ENCODE peak calls at places on chromosomes 6 and 20, in four cellular contexts. O is cardiac muscle cell, L is pancreas, D is A549. M is an unnamed sample.

GRCh38 chr20:5608448-5609161 is 141.6 kb upstream of the SHLD1 start:
- DNase-seq in O (peak; percentile 53), L (no peak), D (no peak), M (no peak)

GRCh38 chr20:54643761-54644160 is 168.4 kb downstream of the DOK5 start:
- DNase-seq in L (no peak), D (no peak), O (peak; percentile 89), M (no peak)

GRCh38 chr20:41340327-41341055 is at the start of gene LPIN3:
- DNase-seq in O (peak; percentile 93), D (peak; percentile 79), L (peak; percentile 97), M (peak; percentile 90)

GRCh38 chr20:47984437-47984836 is 199.2 kb upstream of the SULF2 start:
- DNase-seq in D (no peak), L (no peak), O (no peak), M (no peak)

GRCh38 chr6:165663736-165664552 is 903 bp upstream of the PDE10A start:
- DNase-seq in O (no peak), D (no peak), L (no peak), M (peak; percentile 47)

GRCh38 chr6:68572525-68572924 is 62.6 kb upstream of the ADGRB3 start:
- DNase-seq in L (no peak), D (no peak), O (peak; percentile 16), M (no peak)

GRCh38 chr6:27565839-27566779 is 93.2 kb upstream of the ZNF184 start:
- DNase-seq in O (no peak), D (no peak), L (no peak), M (no peak)

GRCh38 chr6:120055071-120055470 is 705.5 kb upstream of the MAN1A1 start:
- DNase-seq in D (no peak), L (no peak), O (no peak), M (no peak)

GRCh38 chr20:35200255-35200654 is 26.2 kb upstream of the MMP24 start:
- DNase-seq in D (no peak), L (no peak), O (peak; percentile 67), M (no peak)

GRCh38 chr6:14743465-14744211 is 502.2 kb upstream of the JARID2 start:
- DNase-seq in L (no peak), D (peak; percentile 68), O (peak; percentile 90), M (no peak)

GRCh38 chr6:3746119-3746691 is 5.3 kb downstream of the PXDC1 start:
- DNase-seq in L (peak; percentile 49), O (no peak), D (no peak), M (no peak)

GRCh38 chr20:15528386-15529111 is 1044.7 kb downstream of the KIF16B start:
- DNase-seq in O (no peak), L (no peak), D (no peak), M (no peak)

GRCh38 chr6:170075659-170076223 is 215.1 kb downstream of the DLL1 start:
- DNase-seq in D (no peak), L (no peak), O (no peak), M (no peak)

GRCh38 chr6:33317418-33317667 is 201 bp downstream of the ZBTB22 start:
- DNase-seq in O (no peak), D (no peak), L (peak; percentile 84), M (peak; percentile 58)

GRCh38 chr20:31605902-31606677 is 1.0 kb downstream of the ID1 start:
- DNase-seq in O (peak; percentile 39), D (no peak), L (peak; percentile 64), M (no peak)

GRCh38 chr20:56433880-56434255 is 21.8 kb downstream of the CASS4 start:
- DNase-seq in L (no peak), O (peak; percentile 88), D (no peak), M (no peak)

GRCh38 chr6:47195251-47195650 is 114.5 kb downstream of the TNFRSF21 start:
- DNase-seq in D (no peak), O (peak; percentile 91), L (no peak), M (peak; percentile 54)

GRCh38 chr20:10469599-10469998 is 34.5 kb downstream of the SLX4IP start:
- DNase-seq in L (no peak), D (peak; percentile 76), O (peak; percentile 93), M (peak; percentile 61)

GRCh38 chr20:33162753-33163152 is 5.2 kb upstream of the BPIFA2 start:
- DNase-seq in O (no peak), L (no peak), D (no peak), M (no peak)

GRCh38 chr20:39822667-39823066 is 860.5 kb downstream of the DHX35 start:
- DNase-seq in D (no peak), L (no peak), O (peak; percentile 47), M (no peak)

GRCh38 chr6:89611666-89612065 is 26.9 kb downstream of the LYRM2 start:
- DNase-seq in O (peak; percentile 20), D (no peak), L (no peak), M (no peak)

GRCh38 chr6:134447883-134448387 is 130.0 kb upstream of the SGK1 start:
- DNase-seq in L (no peak), O (peak; percentile 67), D (no peak), M (no peak)

GRCh38 chr6:30556964-30557682 is at the start of gene PRR3:
- DNase-seq in L (peak; percentile 87), O (peak; percentile 84), D (peak; percentile 67), M (peak; percentile 83)

GRCh38 chr20:17522528-17522927 is 8.7 kb downstream of the BFSP1 start:
- DNase-seq in O (no peak), D (no peak), L (no peak), M (no peak)
- TF ChIP-seq CTCF in O (no peak), D (no peak), L (no peak), M (no peak)

DNA sequence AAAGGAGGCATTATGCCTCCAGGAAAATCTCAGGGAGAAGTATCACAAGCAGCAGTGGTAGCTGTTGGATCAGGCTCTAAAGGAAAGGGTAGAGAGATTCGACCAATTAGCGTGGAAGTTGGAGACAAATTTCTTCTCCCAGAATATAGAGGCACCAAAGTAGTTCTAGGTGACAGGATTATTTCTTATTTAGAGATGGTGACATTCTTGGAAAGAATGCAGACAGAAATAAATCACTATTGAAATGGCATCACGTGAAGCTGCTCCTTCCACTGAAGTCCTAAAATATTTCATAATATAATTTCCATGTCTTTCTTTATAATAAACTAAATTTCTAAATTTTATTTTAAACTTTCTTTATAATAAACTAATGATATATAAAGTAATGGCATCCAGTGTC is 117.5 kb downstream of the TCP11 start:
- DNase-seq in O (no peak), L (no peak), D (no peak), M (no peak)
- H3K27ac ChIP-seq in O (no peak overlapping the region), L (no peak overlapping the region), D (no peak overlapping the region), M (peak overlapping the region; percentile 99)

GRCh38 chr6:118551063-118551672 is 3.1 kb downstream of the PLN start:
- DNase-seq in D (peak; percentile 17), O (peak; percentile 81), L (no peak), M (no peak)

GRCh38 chr6:118554698-118555097 is 6.6 kb downstream of the PLN start:
- DNase-seq in O (no peak), L (no peak), D (no peak), M (no peak)

GRCh38 chr6:118548136-118548535 is at the start of gene PLN:
- DNase-seq in D (no peak), L (no peak), O (no peak), M (no peak)

GRCh38 chr6:118553132-118553531 is 5.0 kb downstream of the PLN start:
- DNase-seq in O (no peak), L (no peak), D (no peak), M (no peak)

DNA sequence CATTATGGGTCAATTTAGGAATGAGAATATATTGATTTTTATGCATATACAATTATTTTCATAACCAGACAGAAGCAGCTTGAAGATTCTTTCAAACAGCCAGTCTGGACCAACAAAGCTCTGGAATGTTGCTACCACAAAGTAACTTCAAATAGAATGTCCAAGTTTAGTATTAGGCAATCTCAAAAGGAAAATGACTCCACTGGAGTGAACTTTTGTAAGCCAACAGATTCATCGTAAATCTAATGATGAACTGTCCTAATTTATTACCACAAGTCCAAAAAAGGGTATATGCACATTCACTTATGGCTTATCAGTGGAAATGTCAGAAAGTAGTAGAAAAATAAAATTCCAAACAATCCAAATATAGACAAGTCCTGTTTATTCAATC is 3.6 kb downstream of the PLN start:
- DNase-seq in O (peak; percentile 80), D (no peak), L (no peak), M (no peak)
- TF ChIP-seq CTCF in O (no peak), D (no peak), L (no peak), M (no peak)

GRCh38 chr6:44043036-44043478 is 84.2 kb downstream of the MRPL14 start:
- DNase-seq in D (no peak), L (no peak), O (no peak), M (no peak)
- H3K27ac ChIP-seq in D (peak overlapping the region; percentile 98), L (no peak overlapping the region), O (peak overlapping the region; percentile 70), M (peak overlapping the region; percentile 29)

DNA sequence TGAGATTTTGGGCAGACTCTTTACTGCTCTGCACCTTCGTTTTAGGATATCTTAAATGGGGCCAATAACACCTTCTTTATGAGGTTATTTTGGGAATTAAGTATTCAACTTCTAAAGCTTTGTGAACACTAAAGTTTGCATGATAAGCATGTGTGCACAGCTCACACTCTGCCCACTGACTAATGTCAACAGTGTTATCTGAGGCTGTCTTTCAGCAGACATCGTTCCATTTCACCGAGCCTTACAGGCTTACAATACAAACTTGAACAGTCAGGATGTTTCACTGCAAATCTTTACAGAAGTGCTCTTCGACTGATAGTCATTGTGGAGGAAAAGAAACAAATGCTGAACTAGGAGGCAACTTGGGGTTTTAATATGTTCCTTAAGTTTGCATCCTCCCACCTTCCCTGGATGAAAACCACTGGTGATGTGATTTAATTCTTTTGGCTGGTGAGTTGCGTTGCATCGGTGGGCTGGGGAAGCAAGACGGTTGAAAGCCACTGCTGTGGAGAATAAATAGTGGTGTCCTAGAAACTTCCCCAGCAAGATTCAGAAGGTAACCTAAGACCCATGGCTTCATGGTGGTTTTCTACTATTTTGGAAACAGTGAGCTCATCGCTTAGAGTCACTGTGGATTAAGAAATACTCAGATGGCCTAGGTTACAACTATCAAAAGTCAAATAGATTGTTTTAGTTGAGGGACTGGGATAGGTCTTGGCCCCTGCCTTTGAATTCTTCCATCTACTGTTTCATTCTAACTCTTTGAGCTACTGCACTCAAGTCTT is 167.1 kb upstream of the MAP3K7 start:
- DNase-seq in D (no peak), O (no peak), L (no peak), M (no peak)
- TF ChIP-seq CTCF in D (no peak), O (no peak), L (no peak), M (no peak)

M was measured in heart right ventricle.